ENCODE peak calls at places on chromosomes 5 and 9, in five cellular contexts. F is CD8-positive, alpha-beta T cell; T is IMR-90; E is DND-41; U is effector memory CD4-positive, alpha-beta T cell. I is an unnamed sample. For H3K36me3 and H3K4me1, the result is how much of the 10 kb centered on the place peaks cover.

GRCh38 chr5:180803181-180804128 is 849 bp upstream of the MGAT1 start:
- DNase-seq in F (peak), T (no peak), E (peak), U (peak), I (peak)

GRCh38 chr9:69066955-69067354 is 31.4 kb downstream of the FXN start:
- DNase-seq in F (no peak), T (no peak), E (no peak), U (no peak), I (peak)

GRCh38 chr9:10366171-10366779 is 246.5 kb downstream of the PTPRD start:
- DNase-seq in F (no peak), T (peak), E (no peak), U (no peak), I (no peak)

GRCh38 chr5:131221888-131222287 is 42.0 kb upstream of the CDC42SE2 start:
- DNase-seq in F (no peak), T (peak), E (no peak), U (no peak), I (no peak)

GRCh38 chr9:35708146-35708545 is 18.4 kb upstream of the TPM2 start:
- DNase-seq in F (no peak), T (no peak), E (no peak), U (no peak), I (no peak)

GRCh38 chr9:116516456-116516855 is 170.6 kb upstream of the TRIM32 start:
- DNase-seq in F (no peak), T (no peak), E (no peak), U (no peak), I (no peak)

GRCh38 chr9:88174324-88174723 is 36.0 kb upstream of the SPATA31C2 start:
- DNase-seq in F (no peak), T (no peak), E (no peak), U (no peak), I (no peak)

GRCh38 chr9:37903831-37904646 is at the start of gene SLC25A51:
- DNase-seq in F (peak), T (peak), E (peak), U (peak), I (peak)

GRCh38 chr5:61048534-61048933 is 103.5 kb downstream of the NDUFAF2 start:
- DNase-seq in F (no peak), T (peak), E (no peak), U (no peak), I (no peak)

GRCh38 chr5:122471752-122472061 is 159.7 kb downstream of the SNCAIP start:
- DNase-seq in F (no peak), T (no peak), E (no peak), U (no peak), I (no peak)

GRCh38 chr5:117701067-117701466 is 1126.4 kb upstream of the SEMA6A start:
- DNase-seq in F (no peak), T (peak), E (no peak), U (no peak), I (no peak)

GRCh38 chr9:19409406-19410194 is 791 bp downstream of the ACER2 start:
- DNase-seq in F (no peak), T (no peak), E (peak), U (no peak), I (peak)

GRCh38 chr5:132504746-132505145 is 14.2 kb upstream of the IRF1 start:
- DNase-seq in F (no peak), T (no peak), E (no peak), U (no peak), I (no peak)

GRCh38 chr5:65482727-65483473 is 1.2 kb upstream of the ADAMTS6 start:
- DNase-seq in F (no peak), T (peak), E (peak), U (no peak), I (no peak)

GRCh38 chr9:136507992-136508375 is 25.1 kb upstream of the SEC16A start:
- DNase-seq in F (no peak), T (no peak), E (no peak), U (no peak), I (no peak)

GRCh38 chr5:123875444-123876264 is 363.7 kb downstream of the CSNK1G3 start:
- DNase-seq in F (no peak), T (no peak), E (no peak), U (no peak), I (no peak)

GRCh38 chr5:219492-219891 is 1.4 kb downstream of the SDHA start:
- DNase-seq in F (no peak), T (peak), E (peak), U (peak), I (no peak)

GRCh38 chr5:69477170-69477569 is 15.4 kb upstream of the OCLN start:
- DNase-seq in F (no peak), T (no peak), E (no peak), U (no peak), I (no peak)
- H3K27ac ChIP-seq in F (no peak), T (no peak), E (no peak), U (no peak), I (no peak)

DNA sequence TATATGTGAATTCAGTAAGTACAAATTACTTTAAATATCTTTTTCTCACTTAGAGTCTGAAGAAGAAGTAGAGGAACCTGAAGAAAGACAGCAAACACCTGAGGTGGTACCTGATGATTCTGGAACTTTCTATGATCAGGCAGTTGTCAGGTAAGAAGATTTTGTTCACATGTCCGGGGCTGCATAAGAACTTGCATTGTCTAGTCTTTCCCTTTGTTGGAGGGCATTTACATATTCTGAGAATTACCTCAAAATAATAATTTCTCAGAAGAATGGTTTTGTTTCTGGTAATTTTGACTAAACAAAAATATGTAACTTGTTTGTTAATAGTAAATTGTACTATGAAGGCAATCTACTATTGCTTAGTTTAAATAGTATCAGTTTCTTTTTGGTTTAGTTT is 23.7 kb downstream of the G3BP1 start:
- DNase-seq in F (no peak), T (no peak), E (no peak), U (no peak), I (no peak)
- H3K36me3 ChIP-seq in F (half or more), T (under half), E (half or more), U (half or more), I (half or more)

GRCh38 chr5:159095218-159095617 is 4.5 kb downstream of the EBF1 start:
- DNase-seq in F (no peak), T (no peak), E (no peak), U (no peak), I (no peak)

GRCh38 chr5:159094745-159095144 is 5.0 kb downstream of the EBF1 start:
- DNase-seq in F (peak), T (peak), E (peak), U (no peak), I (no peak)

GRCh38 chr5:159096555-159097460 is 2.9 kb downstream of the EBF1 start:
- DNase-seq in F (no peak), T (no peak), E (no peak), U (no peak), I (no peak)

GRCh38 chr5:159097461-159098284 is 2.0 kb downstream of the EBF1 start:
- DNase-seq in F (no peak), T (peak), E (peak), U (no peak), I (no peak)

GRCh38 chr5:159095882-159096554 is 3.7 kb downstream of the EBF1 start:
- DNase-seq in F (no peak), T (no peak), E (no peak), U (no peak), I (no peak)
- H3K4me1 ChIP-seq in F (under half), T (under half), E (half or more), U (under half), I (under half)

GRCh38 chr9:33306037-33306436 is 15.7 kb downstream of the NFX1 start:
- DNase-seq in F (no peak), T (peak), E (no peak), U (no peak), I (no peak)
- H3K27ac ChIP-seq in F (no peak), T (no peak), E (no peak), U (no peak), I (no peak)

DNA sequence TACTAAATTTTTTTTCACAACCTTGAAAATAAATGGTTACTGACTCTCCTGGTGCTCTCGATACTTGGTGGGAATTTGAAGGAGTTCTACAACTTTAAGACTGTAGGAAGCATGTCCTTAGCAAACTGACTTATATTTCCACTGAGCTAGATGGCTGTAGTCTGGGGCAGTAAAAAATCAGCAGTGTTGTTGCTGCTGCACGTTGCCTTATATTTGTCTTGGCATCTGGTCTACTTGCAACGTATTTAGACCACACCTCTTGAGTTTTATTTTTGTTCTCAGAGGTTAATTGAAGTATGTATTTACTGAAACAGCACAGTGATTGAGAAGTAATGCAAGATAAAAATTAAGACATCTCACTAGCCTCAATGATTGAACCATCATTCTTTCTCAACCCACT is 76.3 kb downstream of the ERMP1 start:
- DNase-seq in F (no peak), T (no peak), E (no peak), U (no peak), I (no peak)
- H3K36me3 ChIP-seq in F (under half), T (under half), E (under half), U (under half), I (under half)

GRCh38 chr9:21477466-21477865 is 4.6 kb downstream of the IFNE start:
- DNase-seq in F (no peak), T (no peak), E (no peak), U (no peak), I (no peak)
- H3K4me1 ChIP-seq in F (under half), T (under half), E (under half), U (under half), I (under half)

I was measured in upper lobe of right lung.